ENCODE peak calls at places on chromosomes 4 and X, in five cellular contexts. O is cardiac muscle cell, K is choroid plexus epithelial cell, I is fibroblast of lung, L is upper lobe of left lung. J is an unnamed sample.

GRCh38 chr4:80566203-80566872 is 230.8 kb downstream of the CFAP299 start:
- DNase-seq in K (no peak), O (no peak), I (peak; percentile 1), L (no peak), J (no peak)

GRCh38 chr4:36786519-36786918 is 458.0 kb upstream of the NWD2 start:
- DNase-seq in L (no peak), O (peak; percentile 1), I (no peak), K (no peak), J (no peak)

GRCh38 chrX:41559662-41560061 is 112.5 kb downstream of the NYX start:
- DNase-seq in K (peak; percentile 87), O (peak; percentile 77), I (peak; percentile 76), L (no peak), J (peak; percentile 90)

GRCh38 chr4:1250527-1250812 is 1.5 kb upstream of the CTBP1 start:
- DNase-seq in K (no peak), I (no peak), O (no peak), L (peak; percentile 62), J (no peak)

GRCh38 chrX:34918856-34919255 is 23.7 kb upstream of the FAM47B start:
- DNase-seq in I (peak; percentile 69), K (peak; percentile 84), L (no peak), O (peak; percentile 67), J (peak; percentile 71)

GRCh38 chrX:78131117-78131516 is 8.3 kb downstream of the TAF9B start:
- DNase-seq in L (no peak), O (no peak), I (no peak), K (no peak), J (no peak)

GRCh38 chrX:134443020-134443419 is 16.9 kb upstream of the HPRT1 start:
- DNase-seq in K (no peak), L (no peak), O (no peak), I (no peak), J (no peak)

GRCh38 chrX:75156537-75156945 is 458 bp upstream of the ABCB7 start:
- DNase-seq in I (peak; percentile 50), L (no peak), O (peak; percentile 60), K (peak; percentile 41), J (peak; percentile 57)

GRCh38 chrX:131874300-131874699 is 148.8 kb upstream of the STK26 start:
- DNase-seq in K (no peak), O (no peak), L (no peak), I (no peak), J (no peak)

GRCh38 chrX:46251755-46252154 is 293.5 kb downstream of the ZNF674 start:
- DNase-seq in O (peak; percentile 27), L (no peak), I (peak; percentile 64), K (peak; percentile 9), J (peak; percentile 13)

GRCh38 chr4:102575369-102576129 is 74.4 kb downstream of the NFKB1 start:
- DNase-seq in K (peak; percentile 82), I (no peak), L (no peak), O (no peak), J (no peak)

GRCh38 chrX:71222929-71223328 is at the start of gene GJB1:
- DNase-seq in L (no peak), I (no peak), O (no peak), K (no peak), J (no peak)

GRCh38 chr4:94934201-94934600 is 176.4 kb downstream of the BMPR1B start:
- DNase-seq in L (no peak), I (peak; percentile 46), K (peak; percentile 42), O (peak; percentile 13), J (peak; percentile 26)

GRCh38 chr4:88285235-88285505 is 809 bp upstream of the PPM1K start:
- DNase-seq in I (no peak), L (no peak), O (no peak), K (no peak), J (no peak)

GRCh38 chr4:88286897-88287296 is 2.5 kb upstream of the PPM1K start:
- DNase-seq in L (no peak), O (peak; percentile 10), I (peak; percentile 11), K (peak; percentile 78), J (peak; percentile 15)

GRCh38 chr4:88296413-88297052 is 12.2 kb upstream of the PPM1K start:
- DNase-seq in I (no peak), O (no peak), K (no peak), L (peak; percentile 44), J (no peak)

GRCh38 chr4:88295656-88296055 is 11.3 kb upstream of the PPM1K start:
- DNase-seq in K (no peak), I (no peak), O (no peak), L (peak; percentile 27), J (no peak)

DNA sequence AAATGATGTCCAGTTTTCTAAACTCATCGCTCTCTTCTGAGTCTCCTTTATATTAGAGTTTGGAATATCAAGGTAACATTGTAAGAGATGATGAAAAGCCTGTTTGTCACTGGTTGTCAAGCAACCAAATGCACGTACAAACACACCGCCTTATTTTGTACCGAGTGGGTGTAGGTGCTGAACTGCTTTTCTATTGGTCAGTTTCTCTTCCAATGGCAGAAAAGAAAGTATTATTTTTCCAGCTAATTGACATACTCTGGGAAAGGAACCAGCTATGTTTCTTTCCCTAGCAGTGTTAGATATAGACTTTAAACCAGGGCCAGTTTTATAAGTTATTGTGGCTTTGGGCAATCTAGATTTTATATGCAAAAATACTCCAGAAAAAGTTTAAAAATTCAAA is 6.6 kb upstream of the PPM1K start:
- DNase-seq in I (peak; percentile 60), K (peak; percentile 77), O (peak; percentile 73), L (no peak), J (peak; percentile 55)
- H3K4me3 ChIP-seq in I (no peak overlapping the region), K (no peak overlapping the region), O (no peak overlapping the region), L (no peak overlapping the region), J (no peak overlapping the region)

GRCh38 chr4:141657550-141657949 is 21.2 kb downstream of the IL15 start:
- DNase-seq in I (no peak), L (no peak), O (no peak), K (no peak), J (no peak)

GRCh38 chr4:141656031-141656430 is 19.6 kb downstream of the IL15 start:
- DNase-seq in I (no peak), O (no peak), K (no peak), L (no peak), J (no peak)

GRCh38 chr4:141658316-141658715 is 21.9 kb downstream of the IL15 start:
- DNase-seq in O (no peak), I (no peak), L (no peak), K (no peak), J (no peak)

GRCh38 chr4:141652161-141652778 is 15.9 kb downstream of the IL15 start:
- DNase-seq in K (peak; percentile 89), L (no peak), O (peak; percentile 73), I (peak; percentile 96), J (peak; percentile 63)

DNA sequence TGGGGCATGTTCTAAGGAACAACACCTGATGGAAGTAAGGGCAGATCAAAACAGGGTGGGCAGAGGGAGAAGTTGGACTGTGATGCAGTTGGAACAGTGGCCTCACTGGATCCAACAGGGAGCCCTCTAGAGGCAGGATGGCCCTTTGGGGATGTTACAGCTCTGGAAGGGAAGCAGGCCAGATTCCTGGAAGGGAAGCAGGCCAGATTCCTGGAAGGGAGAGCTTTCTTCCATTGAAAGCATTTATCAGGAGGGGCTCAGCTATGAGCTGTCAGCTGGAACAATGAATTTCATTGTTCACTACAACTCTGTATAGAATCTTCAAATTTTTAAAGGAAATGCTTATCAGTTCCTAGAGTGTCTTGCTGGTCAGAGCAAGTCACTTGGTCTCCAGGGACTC is 17.7 kb downstream of the IL15 start:
- DNase-seq in O (peak; percentile 88), K (peak; percentile 25), L (no peak), I (peak; percentile 23), J (peak; percentile 90)
- TF ChIP-seq CTCF in O (peak; percentile 75), K (peak; percentile 59), L (peak; percentile 12), I (peak; percentile 50), J (peak; percentile 77)

DNA sequence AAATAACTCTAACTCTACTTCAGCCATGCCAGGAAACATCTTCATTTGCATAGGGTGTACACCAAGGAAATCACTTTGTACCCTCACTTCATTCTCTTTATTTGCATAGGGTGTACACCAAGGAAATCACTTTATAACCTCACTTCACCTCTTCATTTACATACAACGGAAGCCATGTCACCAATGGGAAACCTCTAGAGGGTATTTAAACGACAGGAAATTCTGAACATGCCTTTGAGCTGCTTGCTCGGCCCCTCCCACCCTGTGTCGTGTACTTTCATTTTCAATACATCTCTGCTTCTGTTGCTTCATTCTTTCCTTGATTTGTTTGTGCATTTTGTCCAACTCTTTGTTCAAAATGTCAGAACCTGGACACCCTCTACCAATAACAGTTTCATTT is 848.1 kb upstream of the FRG1 start:
- DNase-seq in I (peak; percentile 30), L (no peak), K (peak; percentile 0), O (no peak), J (peak; percentile 6)
- H3K4me3 ChIP-seq in I (no peak overlapping the region), L (no peak overlapping the region), K (no peak overlapping the region), O (no peak overlapping the region), J (no peak overlapping the region)

GRCh38 chr4:121112530-121112929 is 40.2 kb upstream of the NDNF start:
- DNase-seq in O (no peak), L (no peak), K (peak; percentile 16), I (peak; percentile 8), J (peak; percentile 7)
- TF ChIP-seq CTCF in O (peak; percentile 43), L (peak; percentile 23), K (peak; percentile 54), I (peak; percentile 37), J (peak; percentile 40)

DNA sequence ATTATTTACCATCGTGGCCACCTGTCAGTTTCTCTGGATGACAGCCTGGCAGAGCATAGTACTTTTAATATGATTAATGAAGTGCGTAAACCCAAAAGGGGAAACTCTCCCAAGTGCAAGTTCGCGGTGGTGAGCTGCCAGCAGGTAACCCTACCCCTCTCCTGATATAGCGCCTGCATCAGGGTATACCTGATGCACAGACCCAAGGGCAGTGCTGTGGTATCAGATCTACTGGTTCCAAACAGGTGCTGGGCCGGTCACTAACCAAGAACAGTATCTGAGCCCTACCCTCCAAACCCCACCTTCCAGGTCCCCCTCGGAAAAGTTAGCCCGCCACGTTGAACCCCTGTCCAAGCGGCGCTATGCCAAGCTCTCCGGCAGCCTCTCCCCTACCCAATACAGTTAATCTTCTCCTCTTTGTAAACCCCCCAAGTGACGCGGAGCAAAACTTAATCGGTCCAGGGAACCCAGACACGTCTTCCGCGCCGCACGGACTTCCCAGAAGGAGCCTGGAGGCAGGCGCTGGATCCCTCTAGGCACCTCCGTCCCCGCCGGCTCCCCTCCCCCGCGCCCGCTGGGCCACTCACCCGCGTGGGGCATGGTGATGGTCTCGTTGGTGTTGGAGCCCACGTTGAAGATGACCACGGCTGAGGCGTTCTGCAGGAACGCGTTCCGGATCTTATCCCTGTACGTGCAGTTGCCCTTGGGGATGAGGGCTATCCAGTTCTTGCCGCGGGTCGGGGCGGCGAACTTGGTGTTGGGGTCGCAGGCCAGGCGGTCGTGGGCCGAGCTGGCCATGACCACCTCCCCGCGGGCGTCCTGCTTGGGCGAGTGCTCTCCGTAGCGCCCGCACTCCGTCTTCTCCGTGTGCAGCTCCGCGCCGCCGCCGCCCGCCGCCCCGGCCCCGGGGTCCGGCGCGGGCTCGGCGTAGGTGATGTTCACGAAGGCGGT is 1.3 kb downstream of the RNF150 start:
- DNase-seq in I (peak; percentile 18), O (no peak), L (peak; percentile 79), K (peak; percentile 19), J (no peak)
- H3K4me3 ChIP-seq in I (peak overlapping the region; percentile 69), O (peak overlapping the region; percentile 98), L (peak overlapping the region; percentile 58), K (peak overlapping the region; percentile 64), J (peak overlapping the region; percentile 62)

DNA sequence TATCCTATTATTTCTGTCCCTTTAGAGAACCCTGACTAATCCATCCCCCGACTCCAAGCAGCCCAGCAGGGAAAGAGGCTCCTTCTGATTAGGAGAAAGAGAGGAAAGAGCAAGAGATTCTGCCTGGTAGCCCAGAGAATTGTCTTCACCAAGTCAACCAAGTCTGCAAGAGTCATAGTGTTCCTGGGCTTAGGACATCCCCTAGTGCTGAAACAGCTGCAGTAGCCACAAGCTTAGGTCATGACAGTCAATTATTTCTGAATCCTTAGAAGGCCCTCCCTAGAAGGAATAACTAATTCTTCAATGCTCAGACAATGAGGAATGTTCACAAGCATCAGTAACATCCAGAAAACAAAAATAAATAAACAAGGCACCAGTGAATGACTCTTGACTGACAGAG is 480.3 kb upstream of the GRIA3 start:
- DNase-seq in K (peak; percentile 3), L (no peak), I (no peak), O (no peak), J (peak; percentile 0)
- TF ChIP-seq CTCF in K (peak; percentile 13), L (no peak), I (no peak), O (no peak), J (no peak)

J was measured in fibroblast of pulmonary artery.